ENCODE peak calls at places on chromosome 3, in eight cellular contexts. I, D, U, X, B, C, L and P are unnamed samples. For H3K4me1, the result is how much of the 10 kb centered on the place peaks cover.

GRCh38 chr3:19365471-19365870 is 217.2 kb downstream of the KCNH8 start:
- DNase-seq in L (no peak), X (no peak), C (no peak), D (no peak), I (no peak), U (no peak), B (no peak), P (no peak)

GRCh38 chr3:119955972-119956371 is 138.3 kb downstream of the GSK3B start:
- DNase-seq in D (no peak), X (no peak), C (no peak), I (no peak), B (no peak), U (no peak), L (no peak), P (no peak)

GRCh38 chr3:46372492-46373359 is 2.0 kb downstream of the CCR5 start:
- DNase-seq in D (peak), C (no peak), L (no peak), B (no peak), I (no peak), X (no peak), U (peak), P (no peak)

GRCh38 chr3:61524933-61525332 is 36.4 kb upstream of the PTPRG start:
- DNase-seq in C (no peak), L (no peak), U (no peak), X (no peak), I (no peak), B (peak), D (no peak), P (no peak)

GRCh38 chr3:195906865-195907729 is 1.3 kb downstream of the TNK2 start:
- DNase-seq in L (no peak), C (peak), D (no peak), X (no peak), I (peak), B (no peak), U (no peak), P (peak)

GRCh38 chr3:62586356-62586755 is 213.0 kb upstream of the FEZF2 start:
- DNase-seq in X (no peak), U (peak), L (no peak), C (no peak), I (no peak), B (no peak), D (no peak), P (no peak)

GRCh38 chr3:122931636-122932035 is 95.9 kb downstream of the SEMA5B start:
- DNase-seq in L (no peak), U (no peak), D (no peak), C (no peak), B (no peak), X (no peak), I (no peak), P (no peak)

GRCh38 chr3:9810357-9810726 is 280 bp downstream of the TTLL3 start:
- DNase-seq in C (no peak), D (peak), L (no peak), I (no peak), U (no peak), X (no peak), B (no peak), P (no peak)

GRCh38 chr3:20056727-20057611 is 16.7 kb downstream of the KAT2B start:
- DNase-seq in C (no peak), X (peak), B (peak), I (no peak), U (peak), L (no peak), D (no peak), P (no peak)

GRCh38 chr3:99473321-99473751 is 165.1 kb upstream of the COL8A1 start:
- DNase-seq in X (no peak), U (peak), B (no peak), L (no peak), D (no peak), I (no peak), C (no peak), P (no peak)

GRCh38 chr3:127732303-127732702 is 59.6 kb downstream of the ABTB1 start:
- DNase-seq in U (no peak), C (no peak), L (no peak), I (no peak), X (no peak), D (peak), B (no peak), P (peak)

GRCh38 chr3:132351222-132351806 is 34.1 kb downstream of the ACP3 start:
- DNase-seq in L (no peak), C (no peak), X (no peak), I (no peak), U (no peak), D (no peak), B (no peak), P (no peak)

GRCh38 chr3:85167576-85167975 is 208.8 kb downstream of the CADM2 start:
- DNase-seq in I (no peak), B (no peak), C (no peak), X (no peak), L (no peak), D (no peak), U (no peak), P (no peak)

GRCh38 chr3:157626817-157627216 is 123.6 kb upstream of the VEPH1 start:
- DNase-seq in L (no peak), U (no peak), I (no peak), X (no peak), D (no peak), C (no peak), B (no peak), P (no peak)

GRCh38 chr3:64539451-64540196 is 148.2 kb downstream of the ADAMTS9 start:
- DNase-seq in L (no peak), B (peak), U (peak), D (no peak), C (no peak), I (no peak), X (no peak), P (no peak)

GRCh38 chr3:8895829-8896228 is 67.4 kb downstream of the RAD18 start:
- DNase-seq in C (no peak), L (no peak), I (no peak), X (no peak), U (no peak), D (no peak), B (no peak), P (no peak)

GRCh38 chr3:82261013-82261412 is 499.6 kb upstream of the GBE1 start:
- DNase-seq in U (no peak), C (no peak), D (no peak), B (no peak), L (no peak), I (no peak), X (no peak), P (no peak)

GRCh38 chr3:167184511-167184910 is 195.6 kb downstream of the ZBBX start:
- DNase-seq in U (no peak), D (peak), B (no peak), I (no peak), X (peak), L (no peak), C (no peak), P (no peak)

GRCh38 chr3:17411157-17411877 is 331.1 kb downstream of the TBC1D5 start:
- DNase-seq in U (peak), B (no peak), L (no peak), C (no peak), I (no peak), X (no peak), D (no peak), P (no peak)

GRCh38 chr3:5729852-5730251 is 542.3 kb downstream of the EDEM1 start:
- DNase-seq in L (no peak), X (peak), C (no peak), I (no peak), U (no peak), B (no peak), D (no peak), P (no peak)

GRCh38 chr3:127443581-127444375 is 146.8 kb downstream of the TPRA1 start:
- DNase-seq in C (no peak), X (no peak), D (no peak), L (peak), U (no peak), I (no peak), B (no peak), P (peak)

DNA sequence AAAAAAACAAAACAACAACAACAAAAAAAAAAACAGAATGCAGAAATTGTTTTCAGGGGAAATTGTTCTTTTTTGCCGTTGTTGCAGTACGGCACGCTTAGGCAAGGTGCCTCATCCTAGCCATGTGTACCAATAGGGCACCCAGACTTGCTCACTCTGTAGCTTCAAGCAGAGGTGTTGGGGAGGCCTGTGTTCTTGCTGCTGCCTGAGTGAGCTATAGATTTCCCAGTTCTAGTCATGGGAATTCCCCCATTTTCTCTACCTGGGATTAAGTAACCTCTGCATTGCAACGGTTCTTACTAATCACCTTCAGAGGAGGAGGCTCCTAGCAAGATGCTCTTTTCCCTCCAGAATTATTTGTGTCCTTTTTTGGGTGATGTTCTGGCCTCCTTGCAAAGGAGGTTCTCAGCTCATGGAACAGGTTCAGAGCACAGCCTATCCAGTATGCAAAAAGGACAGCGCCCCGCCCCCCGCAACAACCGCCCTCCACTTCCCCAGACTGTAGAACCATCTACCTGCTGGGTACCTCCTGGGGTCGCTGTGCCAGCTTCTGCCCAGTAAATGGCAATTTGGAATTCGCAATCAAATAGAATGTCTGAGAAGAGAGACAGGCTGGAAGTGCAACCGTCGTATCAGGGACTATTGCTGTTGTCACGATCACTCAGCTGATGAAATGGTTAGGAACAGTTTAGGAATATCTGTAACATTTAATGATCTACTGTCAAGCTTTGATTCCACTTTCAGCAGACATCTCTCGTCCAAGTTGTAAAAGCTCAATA is 13.1 kb upstream of the PARL start:
- DNase-seq in U (no peak), L (no peak), C (no peak), D (no peak), I (no peak), X (no peak), B (no peak), P (peak)
- TF ChIP-seq CTCF in U (no peak), L (no peak), C (no peak), D (no peak), I (peak), X (no peak), B (no peak), P (no peak)

GRCh38 chr3:115789480-115789879 is 166.2 kb downstream of the GAP43 start:
- DNase-seq in B (no peak), U (no peak), C (no peak), X (no peak), L (no peak), D (no peak), I (no peak), P (no peak)

GRCh38 chr3:115785782-115786181 is 162.5 kb downstream of the GAP43 start:
- DNase-seq in L (no peak), I (no peak), U (no peak), B (no peak), C (no peak), X (no peak), D (no peak), P (no peak)

GRCh38 chr3:115787818-115788217 is 164.5 kb downstream of the GAP43 start:
- DNase-seq in U (no peak), D (no peak), C (no peak), B (no peak), I (no peak), L (no peak), X (no peak), P (no peak)

GRCh38 chr3:115790759-115791158 is 167.4 kb downstream of the GAP43 start:
- DNase-seq in D (no peak), L (no peak), I (no peak), X (peak), U (peak), B (no peak), C (no peak), P (no peak)

GRCh38 chr3:115788921-115789470 is 165.7 kb downstream of the GAP43 start:
- DNase-seq in I (no peak), X (peak), B (no peak), C (no peak), D (no peak), U (peak), L (no peak), P (no peak)
- H3K4me1 ChIP-seq in I (under half), X (half or more), B (under half), C (under half), D (under half), U (under half), L (under half), P (under half)

DNA sequence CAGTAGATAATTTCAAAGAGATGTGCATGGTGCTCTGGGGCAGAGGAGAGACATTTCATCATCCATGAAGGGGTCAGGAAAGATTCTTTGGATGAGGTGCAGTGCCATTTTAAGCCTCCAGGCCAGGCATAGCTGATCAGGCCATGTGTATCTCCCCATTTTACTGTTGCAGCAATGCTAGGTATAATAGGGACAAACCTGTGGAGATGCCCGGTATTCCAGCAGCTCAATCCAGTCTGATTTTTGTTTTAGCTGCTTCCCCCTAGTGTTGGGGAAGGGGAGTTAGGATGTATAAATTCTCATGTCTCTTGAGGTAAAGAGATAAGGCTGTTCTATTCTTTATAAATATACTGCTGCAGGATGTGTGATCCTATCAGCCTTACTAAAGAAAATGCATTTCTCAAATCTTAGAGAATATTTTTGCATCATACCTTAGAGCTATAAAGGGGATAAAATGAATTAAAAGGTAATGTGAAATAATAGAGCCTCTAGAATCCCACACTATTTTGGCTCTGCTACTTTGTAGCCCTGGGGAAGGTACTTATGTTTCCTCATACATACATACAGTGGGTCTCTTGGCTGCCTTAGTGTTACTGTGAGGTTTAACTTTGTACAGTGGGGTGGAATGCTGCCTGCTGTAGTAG is 5.2 kb downstream of the CDV3 start:
- DNase-seq in C (no peak), X (peak), D (peak), U (peak), B (no peak), I (no peak), L (peak), P (no peak)
- TF ChIP-seq CTCF in C (peak), X (peak), D (peak), U (peak), B (peak), I (peak), L (peak), P (peak)

GRCh38 chr3:32371466-32372212 is 20.0 kb upstream of the CMTM7 start:
- DNase-seq in D (no peak), C (no peak), L (no peak), U (no peak), I (no peak), X (no peak), B (no peak), P (no peak)
- H3K4me1 ChIP-seq in D (under half), C (under half), L (under half), U (under half), I (under half), X (under half), B (under half), P (under half)

GRCh38 chr3:10835406-10835805 is 19.4 kb downstream of the SLC6A11 start:
- DNase-seq in D (no peak), X (peak), L (no peak), B (no peak), I (no peak), C (no peak), U (no peak), P (no peak)
- TF ChIP-seq CTCF in D (no peak), X (no peak), L (no peak), B (no peak), I (no peak), C (no peak), U (no peak), P (no peak)

DNA sequence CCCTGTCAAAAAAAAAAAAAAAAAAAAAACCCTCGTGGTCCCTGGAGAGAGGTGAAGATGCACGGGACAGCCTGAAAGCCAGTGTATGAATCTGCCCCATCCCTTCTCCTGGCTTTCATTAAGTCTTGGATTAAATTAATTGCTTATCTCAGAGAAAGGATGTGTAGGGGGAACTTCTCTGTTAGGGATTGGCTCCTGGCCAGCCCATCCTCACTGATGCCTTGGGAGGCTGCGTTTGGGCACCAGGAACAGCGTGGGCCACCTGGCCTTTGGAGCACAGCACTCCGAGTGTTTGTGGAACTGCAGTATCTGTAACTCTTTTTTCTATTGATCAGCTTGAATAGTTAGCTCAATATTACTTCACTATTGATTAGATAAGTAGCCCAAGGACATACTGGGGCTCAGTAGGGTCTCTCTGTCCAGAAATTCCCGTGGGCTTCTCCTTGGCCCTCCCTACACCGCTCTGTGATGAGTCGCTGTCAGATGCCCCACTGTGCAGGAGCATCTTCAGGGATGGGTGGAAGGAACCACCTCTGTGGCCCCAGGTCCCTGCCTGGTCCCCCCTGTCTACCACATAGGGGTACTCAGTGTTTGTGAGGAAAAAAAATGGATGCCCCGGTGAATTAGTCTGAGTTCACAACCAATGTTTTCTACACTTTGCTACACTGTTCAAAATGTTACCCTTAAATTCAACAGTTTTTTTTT is 2.0 kb downstream of the PXYLP1 start:
- DNase-seq in C (no peak), D (no peak), I (no peak), U (no peak), X (no peak), L (no peak), B (no peak), P (no peak)
- H3K4me1 ChIP-seq in C (under half), D (under half), I (under half), U (under half), X (under half), L (under half), B (under half), P (under half)

GRCh38 chr3:159978353-159978752 is 10.3 kb upstream of the IL12A start:
- DNase-seq in I (no peak), X (no peak), U (no peak), L (no peak), B (no peak), C (no peak), D (no peak), P (no peak)

GRCh38 chr3:159977295-159977694 is 11.3 kb upstream of the IL12A start:
- DNase-seq in U (no peak), D (no peak), L (no peak), X (no peak), B (no peak), I (no peak), C (no peak), P (no peak)

GRCh38 chr3:159978918-159979703 is 9.5 kb upstream of the IL12A start:
- DNase-seq in D (no peak), I (no peak), B (no peak), X (no peak), U (no peak), C (no peak), L (no peak), P (no peak)

GRCh38 chr3:159987291-159987711 is 1.3 kb upstream of the IL12A start:
- DNase-seq in D (peak), C (no peak), B (no peak), I (no peak), L (no peak), U (no peak), X (peak), P (no peak)

GRCh38 chr3:159982442-159982841 is 6.2 kb upstream of the IL12A start:
- DNase-seq in U (no peak), L (no peak), B (no peak), I (no peak), D (no peak), C (no peak), X (no peak), P (no peak)
- TF ChIP-seq CTCF in U (no peak), L (peak), B (no peak), I (no peak), D (peak), C (no peak), X (no peak), P (no peak)

DNA sequence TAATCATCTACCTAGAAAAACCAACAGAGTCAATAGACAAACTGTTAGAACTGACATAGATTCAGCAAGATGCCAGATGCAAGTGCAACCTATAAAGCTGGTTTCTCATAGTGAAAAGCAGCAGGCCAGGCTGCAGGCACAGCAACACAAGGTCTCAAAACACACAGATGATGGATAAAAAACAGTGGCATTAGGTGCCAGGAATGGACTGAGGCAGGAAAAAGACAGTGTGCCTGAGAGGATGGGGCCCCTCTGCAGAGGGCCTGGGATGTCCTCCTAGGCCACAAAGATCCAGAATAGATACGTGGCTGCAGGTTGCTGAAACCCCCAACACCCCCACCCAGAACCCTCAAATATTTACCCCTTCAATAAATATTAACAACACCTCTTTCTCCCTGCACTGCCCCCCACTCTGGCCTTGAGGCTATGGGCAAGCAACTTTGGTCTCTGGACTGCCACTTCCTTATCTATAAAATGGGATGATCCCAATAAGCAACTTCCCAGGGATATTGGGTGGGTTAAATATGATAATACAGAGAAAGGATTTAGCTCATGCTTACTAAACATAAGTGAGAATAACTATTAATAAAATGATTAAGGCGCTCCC is 35.2 kb upstream of the FGD5 start:
- DNase-seq in U (no peak), X (no peak), I (no peak), D (no peak), L (no peak), C (no peak), B (no peak), P (no peak)
- H3K4me1 ChIP-seq in U (under half), X (under half), I (under half), D (under half), L (under half), C (under half), B (under half), P (under half)